ENCODE peak calls at places on chromosomes 5 and 9, in five cellular contexts. O, E, P, X and R are unnamed samples.
A peak's percentile ranks its signal among the peaks of the same experiment; 100 is the strongest.

GRCh38 chr5:172699999-172700685 is 59.1 kb downstream of the NEURL1B start:
- DNase-seq in O (no peak), E (no peak), P (no peak), X (no peak), R (peak; percentile 85)

GRCh38 chr9:96491079-96491879 is 41.3 kb downstream of the HABP4 start:
- DNase-seq in O (no peak), E (no peak), P (no peak), X (peak; percentile 74), R (no peak)

GRCh38 chr5:145680744-145681143 is 154.4 kb downstream of the PRELID2 start:
- DNase-seq in O (no peak), E (no peak), P (no peak), X (no peak), R (no peak)

GRCh38 chr9:119268985-119269384 is 100.2 kb downstream of the BRINP1 start:
- DNase-seq in O (no peak), E (no peak), P (no peak), X (no peak), R (no peak)

GRCh38 chr5:91007780-91008402 is 375.2 kb downstream of the ARRDC3 start:
- DNase-seq in O (no peak), E (no peak), P (no peak), X (no peak), R (no peak)

GRCh38 chr5:117945261-117945660 is 1043.1 kb downstream of the DTWD2 start:
- DNase-seq in O (no peak), E (no peak), P (no peak), X (no peak), R (no peak)

GRCh38 chr5:74510476-74510875 is 130.1 kb downstream of the ENC1 start:
- DNase-seq in O (no peak), E (no peak), P (no peak), X (no peak), R (no peak)

GRCh38 chr5:88829053-88829452 is 53.9 kb downstream of the MEF2C start:
- DNase-seq in O (no peak), E (no peak), P (no peak), X (peak; percentile 28), R (no peak)

GRCh38 chr5:10581867-10582511 is 18.1 kb downstream of the ANKRD33B start:
- DNase-seq in O (no peak), E (no peak), P (no peak), X (no peak), R (no peak)

GRCh38 chr5:14577964-14578363 is 3.6 kb upstream of the OTULINL start:
- DNase-seq in O (no peak), E (no peak), P (no peak), X (no peak), R (no peak)

GRCh38 chr5:141383345-141383744 is 803 bp downstream of the PCDHGA7 start:
- DNase-seq in O (no peak), E (no peak), P (no peak), X (no peak), R (no peak)

GRCh38 chr9:104287255-104287872 is 193.3 kb downstream of the SMC2 start:
- DNase-seq in O (no peak), E (no peak), P (no peak), X (no peak), R (no peak)